ENCODE peak calls at places on chromosomes 5 and 9, in ten cellular contexts. One of them, this sample, is unnamed.

GRCh38 chr9:127554966-127555829 is 56.9 kb upstream of the STXBP1 start:
- DNase-seq in fibroblast of the aortic adventitia: no peak
- DNase-seq in coronary artery: no peak
- DNase-seq in neural crest cell: no peak
- DNase-seq in SK-N-SH: no peak
- DNase-seq in Panc1: no peak
- DNase-seq in stomach: no peak
- DNase-seq in epithelial cell of esophagus: no peak
- DNase-seq in GM10248: no peak
- DNase-seq in Calu3: no peak
- DNase-seq in this sample: no peak

GRCh38 chr9:126775926-126776325 is 28.9 kb upstream of the ZBTB43 start:
- DNase-seq in fibroblast of the aortic adventitia: no peak
- DNase-seq in coronary artery: no peak
- DNase-seq in neural crest cell: no peak
- DNase-seq in SK-N-SH: no peak
- DNase-seq in Panc1: no peak
- DNase-seq in stomach: no peak
- DNase-seq in epithelial cell of esophagus: no peak
- DNase-seq in GM10248: no peak
- DNase-seq in Calu3: no peak
- DNase-seq in this sample: no peak

GRCh38 chr5:14665949-14666741 is 1.6 kb downstream of the OTULIN start:
- DNase-seq in fibroblast of the aortic adventitia: no peak
- DNase-seq in coronary artery: no peak
- DNase-seq in neural crest cell: no peak
- DNase-seq in SK-N-SH: peak
- DNase-seq in Panc1: no peak
- DNase-seq in stomach: no peak
- DNase-seq in epithelial cell of esophagus: peak
- DNase-seq in GM10248: peak
- DNase-seq in Calu3: peak
- DNase-seq in this sample: no peak

GRCh38 chr5:50440651-50441478 is at the start of gene EMB:
- DNase-seq in fibroblast of the aortic adventitia: peak
- DNase-seq in coronary artery: no peak
- DNase-seq in neural crest cell: peak
- DNase-seq in SK-N-SH: peak
- DNase-seq in Panc1: peak
- DNase-seq in stomach: peak
- DNase-seq in epithelial cell of esophagus: peak
- DNase-seq in GM10248: peak
- DNase-seq in Calu3: peak
- DNase-seq in this sample: peak

GRCh38 chr5:14581333-14581890 is at the start of gene OTULINL:
- DNase-seq in fibroblast of the aortic adventitia: peak
- DNase-seq in coronary artery: peak
- DNase-seq in neural crest cell: peak
- DNase-seq in SK-N-SH: peak
- DNase-seq in Panc1: no peak
- DNase-seq in stomach: peak
- DNase-seq in epithelial cell of esophagus: peak
- DNase-seq in GM10248: peak
- DNase-seq in Calu3: peak
- DNase-seq in this sample: peak

GRCh38 chr5:52783226-52783959 is 4.3 kb upstream of the ITGA1 start:
- DNase-seq in fibroblast of the aortic adventitia: no peak
- DNase-seq in coronary artery: peak
- DNase-seq in neural crest cell: no peak
- DNase-seq in SK-N-SH: no peak
- DNase-seq in Panc1: no peak
- DNase-seq in stomach: no peak
- DNase-seq in epithelial cell of esophagus: peak
- DNase-seq in GM10248: no peak
- DNase-seq in Calu3: peak
- DNase-seq in this sample: no peak

GRCh38 chr5:127813633-127814171 is 110.5 kb downstream of the CCDC192 start:
- DNase-seq in fibroblast of the aortic adventitia: peak
- DNase-seq in coronary artery: no peak
- DNase-seq in neural crest cell: no peak
- DNase-seq in SK-N-SH: no peak
- DNase-seq in Panc1: peak
- DNase-seq in stomach: no peak
- DNase-seq in epithelial cell of esophagus: peak
- DNase-seq in GM10248: no peak
- DNase-seq in Calu3: peak
- DNase-seq in this sample: no peak

GRCh38 chr9:128887914-128888350 is 6.0 kb downstream of the LRRC8A start:
- DNase-seq in fibroblast of the aortic adventitia: peak
- DNase-seq in coronary artery: no peak
- DNase-seq in neural crest cell: no peak
- DNase-seq in SK-N-SH: no peak
- DNase-seq in Panc1: no peak
- DNase-seq in stomach: no peak
- DNase-seq in epithelial cell of esophagus: no peak
- DNase-seq in GM10248: no peak
- DNase-seq in Calu3: no peak
- DNase-seq in this sample: no peak

DNA sequence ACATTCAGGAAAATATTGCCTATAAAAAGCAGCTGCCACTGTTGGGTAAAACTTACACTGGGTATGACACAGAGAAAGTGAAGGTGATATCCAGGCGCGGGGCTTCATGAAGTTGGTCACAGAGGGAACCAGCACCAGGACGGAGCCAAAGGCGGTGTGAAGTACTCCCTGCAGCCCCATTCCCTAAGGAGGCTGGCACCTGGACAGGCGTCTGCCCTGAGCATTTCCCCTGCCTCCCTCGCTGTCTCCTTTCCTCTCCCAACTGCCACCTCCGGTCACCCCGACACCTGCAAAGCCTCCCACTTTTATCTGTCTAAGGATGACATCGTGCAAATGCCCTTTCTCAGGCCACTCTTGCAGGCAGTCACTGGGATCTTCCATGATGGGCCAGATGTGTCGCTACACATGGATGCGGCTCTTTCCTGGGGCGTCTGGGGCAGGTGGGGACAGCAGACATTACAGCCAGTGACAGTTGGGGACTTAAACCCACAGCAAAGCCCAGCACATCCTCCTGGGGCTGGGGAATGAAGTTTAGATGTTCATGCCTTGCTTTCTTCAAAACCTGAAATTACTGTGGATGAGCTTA is 367.7 kb upstream of the IRX4 start:
- DNase-seq in fibroblast of the aortic adventitia: no peak
- DNase-seq in coronary artery: no peak
- DNase-seq in neural crest cell: no peak
- DNase-seq in SK-N-SH: no peak
- DNase-seq in Panc1: no peak
- DNase-seq in stomach: no peak
- DNase-seq in epithelial cell of esophagus: no peak
- DNase-seq in GM10248: no peak
- DNase-seq in Calu3: no peak
- DNase-seq in this sample: no peak
- TF ChIP-seq CTCF in fibroblast of the aortic adventitia: no peak
- TF ChIP-seq CTCF in coronary artery: no peak
- TF ChIP-seq CTCF in neural crest cell: no peak
- TF ChIP-seq CTCF in SK-N-SH: no peak
- TF ChIP-seq CTCF in Panc1: no peak
- TF ChIP-seq CTCF in stomach: no peak
- TF ChIP-seq CTCF in epithelial cell of esophagus: no peak
- TF ChIP-seq CTCF in GM10248: no peak
- TF ChIP-seq CTCF in Calu3: no peak
- TF ChIP-seq CTCF in this sample: no peak

DNA sequence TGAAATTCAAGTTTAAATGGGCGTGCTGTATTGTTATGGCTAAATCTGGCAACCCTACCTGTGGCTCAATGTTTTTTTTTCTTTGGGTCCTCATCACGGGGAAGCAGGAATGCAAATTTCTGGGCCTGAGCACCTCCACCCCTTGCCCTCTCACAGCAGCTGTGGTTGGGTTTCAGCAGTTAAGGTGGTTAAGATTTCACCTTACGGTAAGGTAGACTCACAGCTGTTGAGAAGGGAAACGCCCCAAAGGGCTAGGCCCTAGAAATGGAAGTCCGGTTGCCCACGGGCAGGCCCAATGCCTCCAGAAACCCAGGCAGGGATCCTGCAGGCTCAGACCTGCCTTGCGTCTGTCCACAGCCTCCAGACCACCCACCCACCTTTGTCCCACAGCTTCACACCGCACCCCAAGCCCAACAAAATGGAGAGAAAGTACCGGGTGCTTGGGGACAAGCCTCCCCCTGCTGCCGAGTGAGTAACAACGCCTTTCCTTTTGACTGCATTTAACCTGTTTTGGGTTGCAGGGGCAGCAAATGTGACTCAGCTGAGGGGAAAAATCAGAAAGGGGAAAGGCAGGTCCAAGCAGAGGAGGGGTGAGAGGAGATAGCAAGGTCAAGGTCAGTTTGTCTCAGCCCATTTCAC is 48.1 kb upstream of the TDRD7 start:
- DNase-seq in fibroblast of the aortic adventitia: no peak
- DNase-seq in coronary artery: peak
- DNase-seq in neural crest cell: no peak
- DNase-seq in SK-N-SH: no peak
- DNase-seq in Panc1: no peak
- DNase-seq in stomach: no peak
- DNase-seq in epithelial cell of esophagus: no peak
- DNase-seq in GM10248: peak
- DNase-seq in Calu3: no peak
- DNase-seq in this sample: no peak
- TF ChIP-seq CTCF in fibroblast of the aortic adventitia: no peak
- TF ChIP-seq CTCF in coronary artery: no peak
- TF ChIP-seq CTCF in neural crest cell: no peak
- TF ChIP-seq CTCF in SK-N-SH: no peak
- TF ChIP-seq CTCF in Panc1: no peak
- TF ChIP-seq CTCF in stomach: no peak
- TF ChIP-seq CTCF in epithelial cell of esophagus: no peak
- TF ChIP-seq CTCF in GM10248: no peak
- TF ChIP-seq CTCF in Calu3: no peak
- TF ChIP-seq CTCF in this sample: no peak

GRCh38 chr5:134571703-134572405 is 46.4 kb downstream of the JADE2 start:
- DNase-seq in fibroblast of the aortic adventitia: no peak
- DNase-seq in coronary artery: no peak
- DNase-seq in neural crest cell: no peak
- DNase-seq in SK-N-SH: no peak
- DNase-seq in Panc1: no peak
- DNase-seq in stomach: no peak
- DNase-seq in epithelial cell of esophagus: no peak
- DNase-seq in GM10248: no peak
- DNase-seq in Calu3: no peak
- DNase-seq in this sample: no peak

GRCh38 chr5:134575316-134575715 is 49.8 kb downstream of the JADE2 start:
- DNase-seq in fibroblast of the aortic adventitia: no peak
- DNase-seq in coronary artery: no peak
- DNase-seq in neural crest cell: no peak
- DNase-seq in SK-N-SH: no peak
- DNase-seq in Panc1: no peak
- DNase-seq in stomach: no peak
- DNase-seq in epithelial cell of esophagus: no peak
- DNase-seq in GM10248: no peak
- DNase-seq in Calu3: no peak
- DNase-seq in this sample: no peak

GRCh38 chr5:134576386-134577021 is 51.0 kb downstream of the JADE2 start:
- DNase-seq in fibroblast of the aortic adventitia: no peak
- DNase-seq in coronary artery: no peak
- DNase-seq in neural crest cell: no peak
- DNase-seq in SK-N-SH: peak
- DNase-seq in Panc1: no peak
- DNase-seq in stomach: no peak
- DNase-seq in epithelial cell of esophagus: no peak
- DNase-seq in GM10248: no peak
- DNase-seq in Calu3: no peak
- DNase-seq in this sample: no peak

GRCh38 chr5:134572811-134573210 is 47.3 kb downstream of the JADE2 start:
- DNase-seq in fibroblast of the aortic adventitia: no peak
- DNase-seq in coronary artery: no peak
- DNase-seq in neural crest cell: no peak
- DNase-seq in SK-N-SH: no peak
- DNase-seq in Panc1: no peak
- DNase-seq in stomach: no peak
- DNase-seq in epithelial cell of esophagus: no peak
- DNase-seq in GM10248: no peak
- DNase-seq in Calu3: no peak
- DNase-seq in this sample: no peak

DNA sequence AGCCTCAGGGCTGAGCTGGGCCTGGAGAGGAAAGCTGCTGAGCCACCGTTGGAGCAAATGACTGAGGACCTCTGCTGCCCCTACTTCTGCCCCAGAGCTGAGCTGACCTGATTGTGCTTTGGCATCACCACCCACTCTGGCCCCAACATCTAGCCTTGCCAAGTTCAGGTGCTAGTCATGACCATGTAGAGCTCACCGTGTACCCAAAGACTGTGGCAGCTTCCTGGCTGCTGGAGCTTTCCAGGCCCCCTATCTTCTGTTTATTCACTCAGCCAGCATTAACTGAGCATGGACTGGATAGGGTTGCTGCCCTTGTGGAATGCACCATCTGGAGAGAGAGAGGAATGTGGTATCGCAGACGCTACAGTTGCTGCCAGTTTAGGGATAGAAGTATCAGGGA is 49.1 kb downstream of the JADE2 start:
- DNase-seq in fibroblast of the aortic adventitia: no peak
- DNase-seq in coronary artery: no peak
- DNase-seq in neural crest cell: no peak
- DNase-seq in SK-N-SH: no peak
- DNase-seq in Panc1: no peak
- DNase-seq in stomach: no peak
- DNase-seq in epithelial cell of esophagus: no peak
- DNase-seq in GM10248: no peak
- DNase-seq in Calu3: no peak
- DNase-seq in this sample: no peak
- TF ChIP-seq CTCF in fibroblast of the aortic adventitia: no peak
- TF ChIP-seq CTCF in coronary artery: no peak
- TF ChIP-seq CTCF in neural crest cell: no peak
- TF ChIP-seq CTCF in SK-N-SH: no peak
- TF ChIP-seq CTCF in Panc1: no peak
- TF ChIP-seq CTCF in stomach: no peak
- TF ChIP-seq CTCF in epithelial cell of esophagus: no peak
- TF ChIP-seq CTCF in GM10248: no peak
- TF ChIP-seq CTCF in Calu3: no peak
- TF ChIP-seq CTCF in this sample: no peak

GRCh38 chr9:70392850-70393249 is 21.6 kb downstream of the KLF9 start:
- DNase-seq in fibroblast of the aortic adventitia: no peak
- DNase-seq in coronary artery: no peak
- DNase-seq in neural crest cell: no peak
- DNase-seq in SK-N-SH: no peak
- DNase-seq in Panc1: no peak
- DNase-seq in stomach: no peak
- DNase-seq in epithelial cell of esophagus: peak
- DNase-seq in GM10248: no peak
- DNase-seq in Calu3: no peak
- DNase-seq in this sample: no peak

GRCh38 chr9:70389642-70390266 is 24.7 kb downstream of the KLF9 start:
- DNase-seq in fibroblast of the aortic adventitia: peak
- DNase-seq in coronary artery: no peak
- DNase-seq in neural crest cell: no peak
- DNase-seq in SK-N-SH: no peak
- DNase-seq in Panc1: no peak
- DNase-seq in stomach: no peak
- DNase-seq in epithelial cell of esophagus: peak
- DNase-seq in GM10248: no peak
- DNase-seq in Calu3: no peak
- DNase-seq in this sample: no peak

GRCh38 chr9:70390922-70391321 is 23.5 kb downstream of the KLF9 start:
- DNase-seq in fibroblast of the aortic adventitia: no peak
- DNase-seq in coronary artery: no peak
- DNase-seq in neural crest cell: no peak
- DNase-seq in SK-N-SH: no peak
- DNase-seq in Panc1: no peak
- DNase-seq in stomach: no peak
- DNase-seq in epithelial cell of esophagus: no peak
- DNase-seq in GM10248: no peak
- DNase-seq in Calu3: no peak
- DNase-seq in this sample: no peak

GRCh38 chr9:70389188-70389587 is 25.3 kb downstream of the KLF9 start:
- DNase-seq in fibroblast of the aortic adventitia: no peak
- DNase-seq in coronary artery: no peak
- DNase-seq in neural crest cell: no peak
- DNase-seq in SK-N-SH: no peak
- DNase-seq in Panc1: no peak
- DNase-seq in stomach: no peak
- DNase-seq in epithelial cell of esophagus: no peak
- DNase-seq in GM10248: no peak
- DNase-seq in Calu3: no peak
- DNase-seq in this sample: no peak

DNA sequence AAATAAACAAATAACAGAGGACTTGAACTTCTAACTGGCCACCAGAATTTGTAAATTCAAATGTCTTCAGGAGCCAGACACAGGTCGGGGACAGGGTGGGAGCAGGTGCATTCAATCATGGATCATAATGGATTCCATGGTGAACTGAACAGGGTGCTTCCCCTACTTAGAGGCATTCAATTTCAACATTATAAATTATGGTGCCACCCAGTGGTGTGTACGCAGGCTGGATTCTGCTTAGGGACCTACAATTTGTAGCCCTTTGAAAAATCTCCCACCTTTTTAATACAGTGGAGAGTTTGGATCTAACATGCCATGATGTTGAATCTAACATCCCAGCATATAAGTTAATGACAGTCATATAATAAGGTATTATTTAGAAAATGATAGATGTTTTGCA is 22.3 kb downstream of the KLF9 start:
- DNase-seq in fibroblast of the aortic adventitia: no peak
- DNase-seq in coronary artery: no peak
- DNase-seq in neural crest cell: no peak
- DNase-seq in SK-N-SH: peak
- DNase-seq in Panc1: no peak
- DNase-seq in stomach: no peak
- DNase-seq in epithelial cell of esophagus: no peak
- DNase-seq in GM10248: no peak
- DNase-seq in Calu3: peak
- DNase-seq in this sample: no peak
- TF ChIP-seq CTCF in fibroblast of the aortic adventitia: peak
- TF ChIP-seq CTCF in coronary artery: no peak
- TF ChIP-seq CTCF in neural crest cell: peak
- TF ChIP-seq CTCF in SK-N-SH: peak
- TF ChIP-seq CTCF in Panc1: peak
- TF ChIP-seq CTCF in stomach: no peak
- TF ChIP-seq CTCF in epithelial cell of esophagus: peak
- TF ChIP-seq CTCF in GM10248: peak
- TF ChIP-seq CTCF in Calu3: no peak
- TF ChIP-seq CTCF in this sample: no peak